ENCODE peak calls at places on chromosomes 6 and 20, in seven cellular contexts. K, W, O, U, J, S and Z are unnamed samples. For H3K36me3, the result is how much of the 10 kb centered on the place peaks cover.

GRCh38 chr6:145206247-145206907 is 528.9 kb downstream of the EPM2A start:
- DNase-seq in K (no peak), W (peak), O (no peak), U (no peak), J (peak), S (no peak), Z (no peak)

GRCh38 chr6:30060634-30060981 is 457 bp upstream of the POLR1H start:
- DNase-seq in K (peak), W (peak), O (no peak), U (no peak), J (peak), S (no peak), Z (no peak)

GRCh38 chr6:142968601-142969000 is 23.6 kb upstream of the HIVEP2 start:
- DNase-seq in K (no peak), W (no peak), O (no peak), U (no peak), J (no peak), S (no peak), Z (no peak)

GRCh38 chr6:53179961-53180651 is 31.5 kb upstream of the GCM1 start:
- DNase-seq in K (peak), W (peak), O (no peak), U (peak), J (peak), S (no peak), Z (no peak)

GRCh38 chr20:25623225-25623735 is 534 bp downstream of the NANP start:
- DNase-seq in K (peak), W (peak), O (peak), U (peak), J (peak), S (peak), Z (peak)

GRCh38 chr6:38244873-38245272 is 394.9 kb downstream of the BTBD9 start:
- DNase-seq in K (no peak), W (no peak), O (no peak), U (no peak), J (no peak), S (no peak), Z (no peak)

GRCh38 chr6:154622618-154623336 is 110.4 kb upstream of the SCAF8 start:
- DNase-seq in K (no peak), W (no peak), O (no peak), U (no peak), J (no peak), S (no peak), Z (no peak)

GRCh38 chr6:134669531-134669930 is 280.4 kb downstream of the ALDH8A1 start:
- DNase-seq in K (no peak), W (no peak), O (no peak), U (no peak), J (no peak), S (no peak), Z (no peak)

GRCh38 chr6:29965873-29966601 is 23.7 kb downstream of the HLA-A start:
- DNase-seq in K (peak), W (peak), O (peak), U (peak), J (peak), S (peak), Z (peak)

GRCh38 chr6:139515511-139515910 is 141.1 kb upstream of the CITED2 start:
- DNase-seq in K (no peak), W (no peak), O (no peak), U (no peak), J (no peak), S (no peak), Z (no peak)

GRCh38 chr6:112416885-112417284 is 69.8 kb downstream of the RFPL4B start:
- DNase-seq in K (peak), W (no peak), O (no peak), U (no peak), J (peak), S (no peak), Z (no peak)

GRCh38 chr20:59139998-59140397 is 23.6 kb upstream of the ZNF831 start:
- DNase-seq in K (no peak), W (no peak), O (no peak), U (no peak), J (no peak), S (no peak), Z (no peak)

GRCh38 chr6:66883453-66883852 is 1176.4 kb upstream of the EYS start:
- DNase-seq in K (no peak), W (no peak), O (no peak), U (no peak), J (no peak), S (no peak), Z (no peak)

GRCh38 chr6:135748189-135748588 is 103.3 kb upstream of the PDE7B start:
- DNase-seq in K (no peak), W (no peak), O (no peak), U (no peak), J (no peak), S (no peak), Z (no peak)

GRCh38 chr6:106156863-106157262 is 70.7 kb downstream of the PRDM1 start:
- DNase-seq in K (no peak), W (no peak), O (no peak), U (no peak), J (no peak), S (no peak), Z (no peak)

GRCh38 chr6:106085687-106085983 is 501 bp upstream of the PRDM1 start:
- DNase-seq in K (no peak), W (no peak), O (no peak), U (no peak), J (no peak), S (no peak), Z (no peak)

GRCh38 chr6:117534974-117535373 is 52.5 kb downstream of the DCBLD1 start:
- DNase-seq in K (no peak), W (no peak), O (no peak), U (no peak), J (no peak), S (no peak), Z (no peak)

GRCh38 chr20:58127731-58128130 is 100.7 kb downstream of the ANKRD60 start:
- DNase-seq in K (no peak), W (no peak), O (no peak), U (no peak), J (peak), S (peak), Z (no peak)

DNA sequence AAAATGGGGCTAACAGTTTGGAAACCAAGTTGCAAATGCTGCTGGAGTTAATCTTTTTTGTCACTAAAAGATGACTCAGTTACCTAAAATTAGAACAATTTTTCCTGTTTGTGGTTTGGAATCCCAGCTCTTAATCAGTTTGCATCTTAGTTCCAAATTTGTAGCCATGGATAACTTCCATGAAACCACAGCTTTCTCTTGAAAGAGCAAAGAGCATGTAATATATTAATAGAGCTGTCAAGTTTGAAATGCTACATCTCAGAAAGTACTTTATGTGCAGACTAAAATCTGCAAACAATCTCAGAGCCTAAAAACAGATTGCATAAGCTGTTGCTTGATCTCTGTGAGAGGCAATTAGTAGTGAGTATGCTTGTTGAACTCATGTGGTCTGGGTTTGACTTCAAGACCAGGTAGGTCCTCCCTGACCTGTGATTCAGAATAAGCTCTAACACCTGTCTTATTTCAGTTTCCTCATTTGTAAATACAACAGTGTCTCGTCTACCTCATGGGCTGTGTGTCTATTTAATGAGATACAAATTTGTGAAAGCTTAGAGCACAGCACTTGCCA is 23.5 kb downstream of the DHX35 start:
- DNase-seq in K (no peak), W (no peak), O (no peak), U (no peak), J (peak), S (peak), Z (no peak)
- H3K27ac ChIP-seq in K (no peak), W (no peak), O (peak), U (peak), J (no peak), S (peak), Z (no peak)

GRCh38 chr6:44110005-44110681 is 17.1 kb downstream of the MRPL14 start:
- DNase-seq in K (no peak), W (no peak), O (no peak), U (no peak), J (no peak), S (no peak), Z (no peak)
- H3K36me3 ChIP-seq in K (under half), W (under half), O (under half), U (under half), J (under half), S (half or more), Z (under half)

GRCh38 chr20:16415079-16415478 is 158.2 kb downstream of the KIF16B start:
- DNase-seq in K (no peak), W (no peak), O (no peak), U (no peak), J (peak), S (peak), Z (no peak)
- H3K27ac ChIP-seq in K (no peak), W (no peak), O (no peak), U (no peak), J (no peak), S (peak), Z (no peak)

GRCh38 chr20:56925696-56926101 is 296.6 kb downstream of the TFAP2C start:
- DNase-seq in K (no peak), W (no peak), O (no peak), U (no peak), J (no peak), S (peak), Z (no peak)
- H3K36me3 ChIP-seq in K (under half), W (under half), O (under half), U (under half), J (under half), S (under half), Z (under half)

GRCh38 chr6:21375206-21375605 is 218.3 kb upstream of the SOX4 start:
- DNase-seq in K (no peak), W (no peak), O (no peak), U (no peak), J (no peak), S (no peak), Z (no peak)
- H3K27ac ChIP-seq in K (no peak), W (no peak), O (no peak), U (no peak), J (no peak), S (no peak), Z (no peak)

DNA sequence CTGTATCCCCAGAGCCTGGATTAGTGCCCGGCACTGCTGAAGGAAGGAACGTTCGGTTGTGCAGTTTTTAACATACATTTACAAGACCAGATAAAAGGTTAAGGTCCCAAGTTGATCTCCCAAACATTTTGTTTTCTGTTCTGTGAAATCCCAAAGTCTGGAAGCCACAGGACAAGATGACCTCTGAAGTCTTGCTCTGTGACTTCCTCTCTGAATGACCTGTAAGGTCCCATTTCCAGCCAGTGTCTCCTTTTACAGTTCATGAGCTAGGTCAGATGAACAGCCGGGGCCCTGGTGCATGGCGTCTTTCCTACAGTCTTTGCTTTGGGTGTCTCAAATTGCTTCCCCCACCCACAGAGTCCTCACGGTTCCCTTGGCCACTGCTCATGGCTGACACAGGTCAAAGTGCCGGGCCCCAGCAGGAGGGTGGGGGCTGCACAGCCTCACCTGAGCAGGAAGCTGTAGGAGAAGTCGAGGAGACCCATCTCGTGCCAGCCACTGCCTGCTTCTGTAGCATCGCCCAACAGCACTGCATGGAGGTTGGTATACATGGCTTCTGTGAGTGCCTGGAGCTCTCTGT is 24.0 kb downstream of the PTGIS start:
- DNase-seq in K (no peak), W (no peak), O (no peak), U (no peak), J (no peak), S (no peak), Z (no peak)
- H3K36me3 ChIP-seq in K (under half), W (under half), O (under half), U (half or more), J (under half), S (under half), Z (under half)

GRCh38 chr6:80440496-80441160 is 334.2 kb downstream of the BCKDHB start:
- DNase-seq in K (no peak), W (no peak), O (no peak), U (no peak), J (no peak), S (no peak), Z (no peak)

GRCh38 chr6:80437186-80437585 is 330.7 kb downstream of the BCKDHB start:
- DNase-seq in K (no peak), W (no peak), O (no peak), U (no peak), J (no peak), S (no peak), Z (no peak)

GRCh38 chr6:80436663-80437062 is 330.2 kb downstream of the BCKDHB start:
- DNase-seq in K (no peak), W (no peak), O (no peak), U (no peak), J (no peak), S (no peak), Z (no peak)

GRCh38 chr6:80439721-80440488 is 333.4 kb downstream of the BCKDHB start:
- DNase-seq in K (no peak), W (no peak), O (no peak), U (no peak), J (no peak), S (peak), Z (no peak)

DNA sequence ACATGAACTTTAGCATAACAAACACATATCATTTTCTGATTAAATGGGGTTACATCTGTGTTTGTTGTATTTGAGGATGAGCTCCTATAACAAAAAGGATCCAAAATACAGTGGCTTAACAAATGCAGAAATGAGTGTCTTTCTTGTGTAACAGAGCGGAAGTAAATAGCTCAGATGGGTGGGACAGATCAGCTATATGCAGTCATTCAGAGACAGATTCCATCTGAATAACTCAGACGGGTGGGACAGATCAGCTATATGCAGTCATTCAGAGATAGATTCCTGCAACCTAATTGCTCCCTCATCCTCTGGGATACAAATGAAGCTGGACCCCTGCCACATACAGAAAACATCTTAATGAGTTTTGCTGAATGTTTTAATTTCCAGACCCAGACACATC is 332.3 kb downstream of the BCKDHB start:
- DNase-seq in K (no peak), W (no peak), O (no peak), U (no peak), J (peak), S (peak), Z (no peak)
- H3K27ac ChIP-seq in K (no peak), W (no peak), O (no peak), U (no peak), J (no peak), S (peak), Z (no peak)

GRCh38 chr6:151096255-151096612 is 143.5 kb upstream of the AKAP12 start:
- DNase-seq in K (no peak), W (no peak), O (no peak), U (no peak), J (peak), S (no peak), Z (no peak)

GRCh38 chr6:151098166-151098565 is 141.6 kb upstream of the AKAP12 start:
- DNase-seq in K (no peak), W (no peak), O (no peak), U (no peak), J (peak), S (no peak), Z (no peak)

GRCh38 chr6:151095538-151096254 is 144.1 kb upstream of the AKAP12 start:
- DNase-seq in K (no peak), W (no peak), O (no peak), U (no peak), J (no peak), S (no peak), Z (no peak)

GRCh38 chr6:151097207-151097606 is 142.6 kb upstream of the AKAP12 start:
- DNase-seq in K (no peak), W (no peak), O (no peak), U (no peak), J (no peak), S (no peak), Z (no peak)

GRCh38 chr6:151096691-151097090 is 143.1 kb upstream of the AKAP12 start:
- DNase-seq in K (no peak), W (no peak), O (no peak), U (no peak), J (no peak), S (no peak), Z (no peak)
- H3K36me3 ChIP-seq in K (under half), W (under half), O (under half), U (under half), J (under half), S (under half), Z (under half)

GRCh38 chr20:48959902-48960550 is 38.5 kb downstream of the ARFGEF2 start:
- DNase-seq in K (no peak), W (no peak), O (no peak), U (no peak), J (no peak), S (peak), Z (no peak)
- H3K27ac ChIP-seq in K (no peak), W (no peak), O (no peak), U (no peak), J (no peak), S (peak), Z (no peak)

GRCh38 chr20:11473971-11474370 is 443.7 kb upstream of the BTBD3 start:
- DNase-seq in K (no peak), W (no peak), O (no peak), U (no peak), J (no peak), S (no peak), Z (no peak)

GRCh38 chr20:11469795-11470495 is 447.7 kb upstream of the BTBD3 start:
- DNase-seq in K (no peak), W (no peak), O (no peak), U (no peak), J (peak), S (no peak), Z (no peak)

GRCh38 chr20:11467436-11467835 is 450.3 kb upstream of the BTBD3 start:
- DNase-seq in K (no peak), W (no peak), O (no peak), U (no peak), J (no peak), S (peak), Z (no peak)

DNA sequence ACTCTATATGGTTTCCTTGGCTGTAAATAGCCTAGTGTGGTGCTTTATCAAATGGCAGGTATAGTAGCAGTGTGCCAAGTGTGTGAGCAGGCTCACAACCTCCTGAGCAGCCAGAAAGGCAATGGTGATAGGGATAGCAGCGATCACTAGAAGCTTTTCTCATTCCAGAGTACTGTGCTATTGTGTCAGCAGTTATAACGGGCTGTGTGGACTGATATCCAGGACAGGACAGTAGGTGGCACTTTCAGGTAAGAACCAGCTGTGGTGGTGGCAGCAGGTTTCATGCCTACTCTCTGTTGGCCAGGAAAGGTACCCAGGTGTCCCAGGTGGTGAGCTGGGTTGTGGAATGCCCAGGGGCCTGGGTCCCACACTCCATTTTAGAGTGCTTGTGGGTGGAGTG is 448.8 kb upstream of the BTBD3 start:
- DNase-seq in K (no peak), W (no peak), O (no peak), U (no peak), J (no peak), S (no peak), Z (no peak)
- H3K36me3 ChIP-seq in K (under half), W (under half), O (under half), U (under half), J (under half), S (under half), Z (under half)